ENCODE peak calls at places on chromosome 9, in ten cellular contexts. C, Y, Q, O, M, F, H, N, K and U are unnamed samples.

GRCh38 chr9:96148634-96149138 is 153.3 kb downstream of the HSD17B3 start:
- DNase-seq in C (no peak), F (no peak), Y (no peak), K (no peak), N (no peak), M (no peak), O (no peak), Q (no peak), H (no peak), U (peak)

GRCh38 chr9:134055981-134056461 is 11.8 kb downstream of the BRD3 start:
- DNase-seq in N (peak), Y (peak), H (no peak), M (peak), Q (no peak), F (no peak), O (peak), C (no peak), K (no peak), U (peak)

GRCh38 chr9:88197781-88198345 is 59.6 kb upstream of the SPATA31C2 start:
- DNase-seq in K (no peak), N (peak), C (no peak), H (no peak), O (peak), M (peak), F (no peak), Q (no peak), Y (peak), U (peak)

GRCh38 chr9:32854271-32854670 is 70.9 kb downstream of the TMEM215 start:
- DNase-seq in C (no peak), N (no peak), Y (no peak), H (no peak), M (no peak), F (no peak), K (no peak), Q (no peak), O (no peak), U (no peak)

GRCh38 chr9:84301851-84302250 is 38.7 kb downstream of the SLC28A3 start:
- DNase-seq in H (no peak), Y (no peak), F (no peak), O (peak), Q (no peak), M (peak), N (peak), C (no peak), K (no peak), U (peak)

GRCh38 chr9:134390537-134390936 is 64.3 kb downstream of the RXRA start:
- DNase-seq in H (no peak), Y (no peak), M (no peak), K (no peak), C (no peak), F (no peak), N (no peak), O (no peak), Q (no peak), U (no peak)

GRCh38 chr9:121862973-121863372 is 211.5 kb downstream of the DAB2IP start:
- DNase-seq in C (peak), Y (no peak), K (no peak), N (no peak), O (no peak), F (no peak), M (no peak), Q (no peak), H (no peak), U (no peak)

GRCh38 chr9:34380034-34380510 is 3.4 kb upstream of the MYORG start:
- DNase-seq in M (no peak), F (peak), C (peak), K (peak), Y (peak), Q (peak), O (no peak), N (no peak), H (peak), U (peak)

GRCh38 chr9:93085676-93086075 is 10.3 kb upstream of the CARD19 start:
- DNase-seq in C (no peak), Q (no peak), Y (no peak), O (no peak), K (peak), F (no peak), H (no peak), N (no peak), M (no peak), U (no peak)

GRCh38 chr9:37903831-37904646 is at the start of gene SLC25A51:
- DNase-seq in Y (peak), C (peak), F (peak), N (peak), Q (peak), O (peak), K (peak), H (peak), M (peak), U (peak)

GRCh38 chr9:95670122-95670521 is 153.4 kb upstream of the PTCH1 start:
- DNase-seq in C (peak), Y (no peak), O (no peak), N (no peak), Q (no peak), H (no peak), K (no peak), F (no peak), M (no peak), U (no peak)

GRCh38 chr9:126326228-126327015 is at the start of gene MVB12B:
- DNase-seq in Q (no peak), K (peak), M (peak), O (no peak), C (peak), H (peak), F (peak), Y (peak), N (peak), U (peak)

GRCh38 chr9:128389395-128390149 is 18.4 kb downstream of the URM1 start:
- DNase-seq in C (peak), H (no peak), Q (no peak), N (no peak), K (no peak), F (no peak), M (no peak), Y (no peak), O (no peak), U (peak)

GRCh38 chr9:81293651-81294050 is 395.7 kb downstream of the TLE1 start:
- DNase-seq in K (no peak), M (no peak), C (no peak), N (no peak), Y (no peak), Q (no peak), H (no peak), F (no peak), O (no peak), U (no peak)

GRCh38 chr9:14014744-14015143 is 299.2 kb downstream of the NFIB start:
- DNase-seq in C (no peak), F (no peak), Y (no peak), N (no peak), K (no peak), H (no peak), Q (no peak), M (no peak), O (no peak), U (no peak)

GRCh38 chr9:104256031-104256709 is 162.1 kb downstream of the SMC2 start:
- DNase-seq in O (no peak), Y (no peak), K (no peak), N (no peak), F (no peak), H (no peak), M (no peak), Q (no peak), C (no peak), U (no peak)

GRCh38 chr9:81575976-81576375 is 113.4 kb downstream of the TLE1 start:
- DNase-seq in O (peak), Y (no peak), K (no peak), Q (no peak), M (no peak), H (no peak), F (no peak), N (peak), C (no peak), U (no peak)

GRCh38 chr9:133125706-133126696 is 5.0 kb upstream of the RALGDS start:
- DNase-seq in Y (no peak), C (no peak), Q (no peak), H (no peak), M (no peak), F (no peak), N (peak), O (peak), K (no peak), U (peak)

GRCh38 chr9:72574156-72574810 is 52.9 kb downstream of the TMC1 start:
- DNase-seq in N (no peak), Q (no peak), F (no peak), Y (no peak), H (no peak), C (no peak), M (no peak), O (no peak), K (no peak), U (no peak)

GRCh38 chr9:11973011-11973410 is 720.2 kb upstream of the TYRP1 start:
- DNase-seq in N (no peak), F (no peak), Y (no peak), C (no peak), H (no peak), M (no peak), O (peak), Q (no peak), K (no peak), U (no peak)

GRCh38 chr9:90970603-90971002 is 169.0 kb downstream of the SYK start:
- DNase-seq in C (no peak), N (peak), F (no peak), Q (no peak), H (no peak), K (peak), O (peak), Y (no peak), M (peak), U (no peak)

GRCh38 chr9:93509084-93509483 is 55.7 kb upstream of the FAM120AOS start:
- DNase-seq in C (no peak), H (no peak), O (no peak), M (no peak), F (no peak), K (no peak), Y (no peak), Q (no peak), N (no peak), U (no peak)

GRCh38 chr9:123361731-123362560 is 5.9 kb downstream of the CRB2 start:
- DNase-seq in Q (no peak), N (no peak), C (no peak), F (no peak), Y (no peak), O (no peak), H (no peak), M (no peak), K (no peak), U (no peak)

GRCh38 chr9:84339523-84339922 is 1.0 kb downstream of the SLC28A3 start:
- DNase-seq in M (no peak), N (no peak), H (no peak), Y (no peak), K (no peak), O (no peak), F (no peak), C (no peak), Q (no peak), U (no peak)

GRCh38 chr9:99753436-99753835 is 68.2 kb upstream of the NR4A3 start:
- DNase-seq in O (peak), K (no peak), Y (no peak), C (no peak), Q (no peak), N (no peak), H (no peak), F (no peak), M (peak), U (no peak)

GRCh38 chr9:79581388-79581787 is 9.6 kb downstream of the TLE4 start:
- DNase-seq in F (no peak), H (no peak), N (peak), M (no peak), Q (no peak), C (no peak), O (peak), Y (no peak), K (no peak), U (no peak)

GRCh38 chr9:37992924-37993349 is 76.1 kb downstream of the SHB start:
- DNase-seq in C (no peak), N (no peak), K (no peak), Y (no peak), H (no peak), Q (no peak), O (no peak), F (no peak), M (no peak), U (no peak)

GRCh38 chr9:93058357-93059096 is at the start of gene SUSD3:
- DNase-seq in F (peak), M (peak), N (no peak), H (peak), C (peak), O (peak), Y (peak), K (peak), Q (peak), U (peak)

GRCh38 chr9:107637421-107638420 is 148.2 kb upstream of the KLF4 start:
- DNase-seq in Y (peak), H (peak), C (peak), M (peak), O (peak), N (peak), K (peak), Q (peak), F (no peak), U (peak)

GRCh38 chr9:126456396-126456795 is 129.8 kb downstream of the MVB12B start:
- DNase-seq in Q (no peak), K (no peak), O (peak), F (no peak), M (no peak), C (no peak), N (no peak), H (no peak), Y (no peak), U (peak)

GRCh38 chr9:37604296-37604695 is 11.9 kb upstream of the TOMM5 start:
- DNase-seq in M (peak), K (no peak), Y (no peak), N (no peak), F (no peak), O (no peak), Q (no peak), C (no peak), H (no peak), U (no peak)

GRCh38 chr9:115333671-115334070 is 215.7 kb upstream of the TNC start:
- DNase-seq in Y (no peak), K (no peak), Q (no peak), N (no peak), M (peak), C (no peak), O (no peak), H (no peak), F (no peak), U (no peak)

GRCh38 chr9:109452761-109453160 is 45.3 kb downstream of the PTPN3 start:
- DNase-seq in F (no peak), M (no peak), Q (no peak), C (no peak), N (peak), K (no peak), H (no peak), O (peak), Y (no peak), U (peak)

GRCh38 chr9:137478613-137479314 is 19.6 kb upstream of the NSMF start:
- DNase-seq in C (peak), Y (no peak), O (no peak), F (no peak), Q (no peak), K (no peak), H (no peak), M (no peak), N (peak), U (peak)

GRCh38 chr9:38419216-38419615 is 5.0 kb downstream of the IGFBPL1 start:
- DNase-seq in M (no peak), K (peak), Q (no peak), H (no peak), O (no peak), F (no peak), C (peak), Y (no peak), N (no peak), U (no peak)

GRCh38 chr9:85157763-85158162 is 488.2 kb downstream of the NTRK2 start:
- DNase-seq in O (no peak), F (no peak), H (no peak), M (no peak), Y (no peak), K (peak), Q (no peak), C (no peak), N (no peak), U (no peak)

GRCh38 chr9:77013932-77014596 is 5.4 kb upstream of the FOXB2 start:
- DNase-seq in Y (no peak), K (peak), N (no peak), O (no peak), M (no peak), F (no peak), C (peak), H (no peak), Q (peak), U (peak)
- H2AFZ ChIP-seq in Y (no peak), K (no peak), N (peak), O (no peak), M (no peak), F (no peak), C (peak), H (no peak), Q (no peak), U (no peak)

GRCh38 chr9:8332296-8332695 is 532.7 kb upstream of the DMAC1 start:
- DNase-seq in M (no peak), H (no peak), K (no peak), Y (no peak), Q (no peak), O (peak), C (no peak), N (no peak), F (no peak), U (no peak)

GRCh38 chr9:8329561-8330283 is 530.1 kb upstream of the DMAC1 start:
- DNase-seq in C (peak), M (no peak), K (no peak), F (no peak), Q (no peak), Y (peak), N (no peak), O (no peak), H (no peak), U (no peak)

GRCh38 chr9:8331507-8331906 is 531.9 kb upstream of the DMAC1 start:
- DNase-seq in H (no peak), M (no peak), O (no peak), K (no peak), C (no peak), Q (no peak), N (no peak), Y (no peak), F (no peak), U (peak)

GRCh38 chr9:8337834-8338233 is 538.3 kb upstream of the DMAC1 start:
- DNase-seq in F (no peak), H (no peak), Q (no peak), M (no peak), N (no peak), Y (no peak), O (no peak), K (peak), C (no peak), U (no peak)

DNA sequence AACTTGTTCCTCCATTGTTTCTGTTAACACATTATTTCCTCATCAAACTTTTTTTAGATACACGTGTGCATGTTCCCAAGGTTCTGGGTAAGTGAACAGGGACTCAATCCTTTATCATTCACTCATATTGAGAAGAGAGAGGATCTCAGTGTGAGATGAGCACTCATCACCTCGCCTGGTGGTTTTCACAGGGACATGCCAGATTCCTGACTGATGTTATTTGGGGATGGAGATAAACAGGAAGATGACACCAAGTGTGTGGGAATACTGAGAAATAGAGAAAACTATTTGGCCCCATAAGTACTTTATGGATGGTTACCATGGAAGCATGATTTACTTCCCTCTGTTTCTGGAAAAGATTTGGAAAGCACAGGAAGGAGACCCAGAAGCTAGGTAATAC is 533.3 kb upstream of the DMAC1 start:
- DNase-seq in M (no peak), N (no peak), Q (no peak), C (no peak), F (no peak), Y (no peak), K (no peak), H (no peak), O (no peak), U (no peak)
- H3K4me3 ChIP-seq in M (no peak), N (no peak), Q (no peak), C (no peak), F (no peak), Y (no peak), K (no peak), H (no peak), O (no peak), U (no peak)

DNA sequence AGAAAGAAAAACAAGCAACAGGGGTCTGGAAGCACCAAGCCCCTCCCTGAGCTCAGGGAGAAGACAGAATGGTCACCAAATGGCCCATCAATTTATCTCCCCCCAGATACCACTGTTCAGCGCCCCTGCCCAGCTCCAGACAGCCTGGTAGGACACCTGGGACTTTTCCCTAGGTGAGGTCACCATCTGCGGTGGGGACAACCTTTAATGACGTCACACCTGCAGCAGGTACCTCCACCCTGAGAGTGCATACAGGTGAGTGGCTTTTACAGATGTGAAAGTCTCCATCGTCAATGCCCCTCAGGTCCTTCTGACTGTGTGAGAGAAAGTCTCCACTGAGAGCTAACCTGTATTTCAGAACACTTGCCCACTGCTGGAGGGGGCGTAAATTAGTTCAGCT is 34.3 kb upstream of the LAMC3 start:
- DNase-seq in Y (no peak), F (no peak), N (no peak), C (no peak), Q (no peak), O (no peak), K (no peak), M (no peak), H (no peak), U (peak)
- H2AFZ ChIP-seq in Y (no peak), F (no peak), N (no peak), C (no peak), Q (no peak), O (no peak), K (no peak), M (no peak), H (no peak), U (no peak)

GRCh38 chr9:21989440-21990189 is 4.6 kb downstream of the CDKN2A start:
- DNase-seq in O (no peak), C (peak), K (peak), Q (peak), F (no peak), Y (no peak), N (no peak), H (no peak), M (no peak), U (no peak)
- H3K4me3 ChIP-seq in O (peak), C (peak), K (no peak), Q (peak), F (no peak), Y (no peak), N (no peak), H (no peak), M (no peak), U (peak)